ENCODE peak calls at places on chromosomes 6 and 20, in five cellular contexts. V is cardiac muscle cell, F is body of pancreas, Q is transverse colon, P is mammary epithelial cell. T is an unnamed sample.
A peak's percentile ranks its signal among the peaks of the same experiment; 100 is the strongest.

GRCh38 chr6:5036309-5036708 is 32.5 kb upstream of the RPP40 start:
- DNase-seq in V (peak; percentile 67), F (no peak), Q (peak; percentile 21), P (peak; percentile 19), T (no peak)

GRCh38 chr20:59820204-59821041 is 113.0 kb downstream of the SYCP2 start:
- DNase-seq in V (no peak), F (no peak), Q (no peak), P (peak; percentile 66), T (no peak)

GRCh38 chr6:114739656-114740055 is 396.8 kb upstream of the HS3ST5 start:
- DNase-seq in V (no peak), F (no peak), Q (no peak), P (no peak), T (no peak)

GRCh38 chr6:33193619-33194018 is 1.4 kb upstream of the COL11A2 start:
- DNase-seq in V (no peak), F (no peak), Q (no peak), P (no peak), T (no peak)

GRCh38 chr6:8155259-8156012 is 53.1 kb upstream of the EEF1E1 start:
- DNase-seq in V (no peak), F (no peak), Q (no peak), P (no peak), T (no peak)

GRCh38 chr20:47950557-47951283 is 165.4 kb upstream of the SULF2 start:
- DNase-seq in V (no peak), F (no peak), Q (no peak), P (no peak), T (no peak)

GRCh38 chr6:2467929-2468600 is 222.7 kb upstream of the GMDS start:
- DNase-seq in V (no peak), F (no peak), Q (no peak), P (no peak), T (no peak)

GRCh38 chr20:4038047-4038459 is 22.7 kb upstream of the RNF24 start:
- DNase-seq in V (peak; percentile 30), F (no peak), Q (peak; percentile 67), P (peak; percentile 75), T (peak; percentile 88)

GRCh38 chr6:26129656-26130055 is 42.4 kb downstream of the HFE start:
- DNase-seq in V (no peak), F (no peak), Q (no peak), P (no peak), T (peak; percentile 37)

GRCh38 chr6:3881722-3882421 is 32.7 kb downstream of the FAM50B start:
- DNase-seq in V (no peak), F (no peak), Q (no peak), P (no peak), T (no peak)
- H3K27ac ChIP-seq in V (no peak overlapping the region), F (no peak overlapping the region), Q (no peak overlapping the region), P (no peak overlapping the region), T (no peak overlapping the region)

GRCh38 chr6:132483779-132484679 is 28.9 kb downstream of the STX7 start:
- DNase-seq in V (peak; percentile 74), F (peak; percentile 40), Q (peak; percentile 13), P (peak; percentile 39), T (peak; percentile 56)
- H3K4me1 ChIP-seq in V (peaks cover 12% of the 10 kb centered on the region), F (no peaks in the 10 kb centered on the region), Q (no peaks in the 10 kb centered on the region), P (peaks cover 6% of the 10 kb centered on the region), T (peaks cover 6% of the 10 kb centered on the region)

GRCh38 chr20:62215991-62216635 is 4.0 kb downstream of the HRH3 start:
- DNase-seq in V (no peak), F (no peak), Q (no peak), P (no peak), T (no peak)
- H3K27me3 ChIP-seq in V (peaks cover 73% of the 10 kb centered on the region), F (peaks cover 32% of the 10 kb centered on the region), Q (peaks cover 84% of the 10 kb centered on the region), P (peaks cover 28% of the 10 kb centered on the region), T (peaks cover 13% of the 10 kb centered on the region)

GRCh38 chr20:6704132-6704861 is 63.2 kb upstream of the BMP2 start:
- DNase-seq in V (no peak), F (peak; percentile 63), Q (peak; percentile 55), P (no peak), T (no peak)
- H3K27ac ChIP-seq in V (no peak overlapping the region), F (peak overlapping the region; percentile 93), Q (peak overlapping the region; percentile 80), P (no peak overlapping the region), T (no peak overlapping the region)

T was measured in CD4-positive, alpha-beta memory T cell.